ENCODE peak calls at places on chromosomes 7 and 10, in five cellular contexts. S, N, R, Z and U are unnamed samples.

GRCh38 chr7:102236592-102237287 is 49.9 kb upstream of the SH2B2 start:
- DNase-seq in Z (peak), S (peak), R (peak), N (no peak), U (peak)

GRCh38 chr7:151382079-151382885 is 27.6 kb downstream of the WDR86 start:
- DNase-seq in N (no peak), R (no peak), Z (no peak), S (no peak), U (no peak)

GRCh38 chr10:105594301-105594700 is 953.2 kb downstream of the SORCS3 start:
- DNase-seq in R (no peak), S (no peak), Z (no peak), N (no peak), U (no peak)

GRCh38 chr7:128833148-128833938 is 3.1 kb downstream of the FLNC start:
- DNase-seq in Z (peak), S (peak), N (no peak), R (no peak), U (peak)

GRCh38 chr10:76397210-76397881 is 965.9 kb downstream of the LRMDA start:
- DNase-seq in N (no peak), R (no peak), Z (no peak), S (no peak), U (no peak)

GRCh38 chr10:4283841-4284610 is 499.0 kb upstream of the KLF6 start:
- DNase-seq in R (no peak), N (no peak), S (peak), Z (no peak), U (no peak)

GRCh38 chr7:145143690-145144089 is 307.8 kb upstream of the TPK1 start:
- DNase-seq in S (no peak), R (no peak), Z (no peak), N (no peak), U (no peak)

GRCh38 chr7:1024331-1024761 is 20.0 kb upstream of the GPR146 start:
- DNase-seq in N (peak), R (no peak), Z (no peak), S (no peak), U (no peak)

GRCh38 chr7:143882020-143882610 is 19.9 kb downstream of the TCAF1 start:
- DNase-seq in R (no peak), N (no peak), Z (peak), S (peak), U (no peak)

GRCh38 chr7:44796034-44796503 is 412 bp upstream of the PPIA start:
- DNase-seq in N (no peak), S (peak), R (peak), Z (no peak), U (no peak)

GRCh38 chr10:122417667-122418066 is 36.8 kb upstream of the ARMS2 start:
- DNase-seq in Z (peak), S (no peak), N (no peak), R (no peak), U (no peak)

GRCh38 chr7:81462672-81463071 is 307.2 kb downstream of the HGF start:
- DNase-seq in N (no peak), Z (no peak), S (peak), R (no peak), U (no peak)

GRCh38 chr7:137656227-137656849 is 190.4 kb downstream of the DGKI start:
- DNase-seq in S (peak), R (peak), Z (peak), N (peak), U (peak)

GRCh38 chr10:100882681-100883321 is 30.0 kb upstream of the SLF2 start:
- DNase-seq in R (no peak), S (peak), N (no peak), Z (no peak), U (no peak)

DNA sequence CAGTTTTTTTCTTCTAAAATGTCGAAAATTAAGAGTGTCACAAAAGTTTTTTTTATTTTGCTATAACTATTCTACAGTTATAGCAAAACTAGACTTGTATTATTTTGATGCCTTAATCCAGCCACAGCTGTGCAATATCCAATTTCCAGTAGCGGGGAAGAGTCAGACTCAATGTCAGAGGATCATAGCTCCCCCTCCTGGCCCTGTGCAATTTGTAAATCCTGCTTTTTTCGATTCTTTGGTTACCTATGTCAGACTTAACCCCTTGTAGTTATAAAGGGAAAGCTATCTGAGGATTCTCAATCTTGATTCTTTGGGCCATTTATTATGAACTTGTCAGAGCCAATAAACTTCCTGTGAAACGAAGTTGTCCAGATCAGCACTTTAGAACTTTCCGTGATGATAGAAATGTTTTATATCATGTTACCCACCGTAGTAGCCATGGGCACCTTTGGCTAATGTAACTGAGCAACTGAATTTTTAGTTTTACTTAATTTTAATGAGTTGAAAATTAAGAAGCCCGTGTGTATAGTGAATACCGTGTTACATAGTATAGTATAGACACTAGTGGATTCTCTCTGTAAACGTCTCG is 87.7 kb upstream of the PRKCQ start:
- DNase-seq in R (peak), Z (peak), S (peak), N (no peak), U (peak)
- TF ChIP-seq SMC3 in R (peak), Z (peak), S (peak), N (peak), U (peak)

GRCh38 chr7:118753464-118753863 is 529.0 kb downstream of the ANKRD7 start:
- DNase-seq in R (no peak), Z (no peak), N (no peak), S (no peak), U (no peak)

GRCh38 chr7:118754608-118755007 is 530.1 kb downstream of the ANKRD7 start:
- DNase-seq in S (no peak), R (no peak), N (no peak), Z (no peak), U (no peak)

GRCh38 chr7:118758582-118758981 is 534.1 kb downstream of the ANKRD7 start:
- DNase-seq in R (no peak), N (no peak), S (no peak), Z (no peak), U (no peak)

GRCh38 chr7:118755067-118755625 is 530.6 kb downstream of the ANKRD7 start:
- DNase-seq in S (no peak), N (no peak), R (no peak), Z (no peak), U (no peak)
- TF ChIP-seq SMC3 in S (no peak), N (no peak), R (no peak), Z (no peak), U (no peak)

DNA sequence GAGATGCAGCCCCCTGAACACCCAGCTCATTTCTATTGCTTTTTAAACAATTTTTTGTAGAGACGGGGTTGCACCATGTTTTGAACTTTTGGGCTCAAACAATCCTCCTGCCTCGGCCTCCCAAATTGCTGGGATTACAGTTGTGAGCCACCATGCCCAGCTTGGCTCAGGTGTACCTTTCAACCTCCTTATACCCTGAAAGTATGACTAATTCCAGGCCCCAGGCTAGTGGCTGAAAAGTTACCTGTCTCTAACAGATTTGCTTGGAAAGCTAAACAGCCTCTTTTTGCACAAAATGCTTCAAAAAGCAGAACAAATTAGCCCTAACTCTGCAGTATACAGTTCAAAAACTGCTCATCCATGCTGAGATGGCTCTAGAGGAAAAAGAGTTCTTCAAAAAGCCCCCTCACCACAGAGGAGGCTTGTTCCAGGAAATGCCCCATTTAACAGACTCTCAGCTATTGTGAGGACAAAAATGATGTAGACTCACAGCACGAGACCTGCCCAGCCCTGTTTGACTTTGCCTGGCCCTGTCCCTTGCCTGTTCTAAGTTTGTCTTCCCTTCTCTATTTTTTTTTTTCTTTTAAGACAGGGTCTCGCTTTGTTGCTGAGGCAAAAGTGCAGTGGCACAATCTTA is 13.4 kb upstream of the AP1S1 start:
- DNase-seq in R (no peak), Z (no peak), S (no peak), N (no peak), U (no peak)
- TF ChIP-seq SMC3 in R (no peak), Z (no peak), S (no peak), N (no peak), U (no peak)

DNA sequence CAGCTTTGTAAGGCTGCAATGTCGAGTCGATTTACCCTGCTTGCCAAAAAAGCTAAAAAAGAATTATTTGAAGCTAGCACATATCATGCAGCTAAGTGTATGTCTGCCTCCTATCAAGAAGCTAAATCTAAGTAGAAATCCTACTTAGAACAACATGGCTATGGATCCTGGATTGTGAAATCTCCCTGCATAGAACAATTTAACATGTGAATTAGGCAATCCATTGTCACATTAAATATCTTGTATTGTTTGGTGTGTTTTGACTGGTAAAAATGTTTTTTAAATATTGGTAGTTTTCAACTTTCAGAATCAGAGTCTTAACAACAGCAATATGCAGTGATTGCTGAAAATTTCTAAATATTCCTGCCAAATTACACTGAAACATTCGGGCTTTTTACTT is 73.3 kb downstream of the SKIDA1 start:
- DNase-seq in Z (no peak), S (no peak), R (no peak), N (no peak), U (no peak)
- TF ChIP-seq SMC3 in Z (no peak), S (no peak), R (no peak), N (no peak), U (no peak)

GRCh38 chr10:123621492-123621891 is 44.7 kb upstream of the GPR26 start:
- DNase-seq in N (no peak), S (no peak), Z (no peak), R (no peak), U (no peak)

GRCh38 chr10:123622381-123622780 is 43.8 kb upstream of the GPR26 start:
- DNase-seq in R (no peak), S (no peak), Z (no peak), N (no peak), U (no peak)

GRCh38 chr10:123621910-123622309 is 44.2 kb upstream of the GPR26 start:
- DNase-seq in N (no peak), Z (no peak), R (no peak), S (no peak), U (no peak)

GRCh38 chr10:123620621-123621020 is 45.5 kb upstream of the GPR26 start:
- DNase-seq in S (no peak), R (no peak), Z (no peak), N (no peak), U (no peak)

GRCh38 chr10:123624086-123624485 is 42.1 kb upstream of the GPR26 start:
- DNase-seq in S (no peak), N (no peak), Z (no peak), R (no peak), U (no peak)
- TF ChIP-seq SMC3 in S (no peak), N (no peak), Z (no peak), R (no peak), U (no peak)